ENCODE peak calls at places on chromosomes 1 and 21, in nine cellular contexts. A, V, R, F, P, U, T, I and L are unnamed samples.

GRCh38 chr21:29114765-29115164 is 15.7 kb upstream of the MAP3K7CL start:
- DNase-seq in A (no peak), I (no peak), P (no peak), R (no peak), U (peak; percentile 32), T (no peak), V (peak; percentile 63), F (no peak), L (no peak)

GRCh38 chr1:38584408-38585037 is 275.0 kb downstream of the RRAGC start:
- DNase-seq in P (no peak), T (no peak), F (no peak), I (no peak), U (no peak), V (no peak), R (no peak), A (no peak), L (no peak)

GRCh38 chr1:231359113-231359512 is 21.0 kb downstream of the SPRTN start:
- DNase-seq in A (no peak), P (no peak), V (no peak), U (no peak), R (peak; percentile 64), I (no peak), T (no peak), F (no peak), L (peak; percentile 60)

GRCh38 chr1:34753163-34753562 is 1.7 kb upstream of the GJB5 start:
- DNase-seq in P (no peak), A (no peak), F (no peak), R (no peak), T (no peak), I (no peak), V (no peak), U (no peak), L (no peak)

GRCh38 chr1:28564310-28564709 is 11.4 kb downstream of the TRNAU1AP start:
- DNase-seq in T (no peak), V (no peak), F (no peak), A (no peak), P (no peak), U (no peak), I (no peak), R (no peak), L (no peak)

GRCh38 chr1:15420853-15421465 is 11.3 kb downstream of the EFHD2 start:
- DNase-seq in R (no peak), I (no peak), U (no peak), V (no peak), T (no peak), P (no peak), A (no peak), F (no peak), L (no peak)

GRCh38 chr1:113901171-113901570 is 3.4 kb downstream of the AP4B1 start:
- DNase-seq in R (no peak), T (no peak), P (no peak), I (no peak), F (peak; percentile 45), U (no peak), A (no peak), V (no peak), L (no peak)

GRCh38 chr1:224387302-224387912 is 30.7 kb downstream of the CNIH4 start:
- DNase-seq in R (no peak), U (no peak), P (no peak), T (no peak), V (no peak), F (no peak), A (no peak), I (no peak), L (no peak)

GRCh38 chr1:27099904-27100796 is 54.8 kb downstream of the SLC9A1 start:
- DNase-seq in P (no peak), A (no peak), T (no peak), F (no peak), U (no peak), I (no peak), R (peak; percentile 73), V (no peak), L (no peak)

GRCh38 chr1:109923131-109923945 is 12.7 kb downstream of the CSF1 start:
- DNase-seq in U (no peak), V (peak; percentile 57), F (no peak), I (no peak), A (no peak), T (no peak), P (no peak), R (no peak), L (peak; percentile 58)

GRCh38 chr1:6104631-6105030 is 58.9 kb downstream of the KCNAB2 start:
- DNase-seq in I (no peak), U (no peak), A (no peak), R (no peak), F (no peak), V (no peak), T (no peak), P (no peak), L (no peak)

GRCh38 chr1:225897595-225898514 is 8.9 kb upstream of the LEFTY1 start:
- DNase-seq in V (no peak), A (no peak), U (no peak), F (peak; percentile 81), P (no peak), T (no peak), I (peak; percentile 41), R (no peak), L (no peak)

GRCh38 chr1:184051138-184051484 is 419 bp upstream of the TSEN15 start:
- DNase-seq in U (no peak), P (no peak), A (no peak), V (peak; percentile 18), T (no peak), F (no peak), I (no peak), R (no peak), L (no peak)

GRCh38 chr1:71522721-71523120 is 441.9 kb upstream of the ZRANB2 start:
- DNase-seq in I (no peak), A (no peak), R (no peak), P (no peak), V (no peak), U (no peak), T (no peak), F (no peak), L (no peak)

GRCh38 chr1:32205401-32206370 is at the start of gene IQCC:
- DNase-seq in F (peak; percentile 87), A (peak; percentile 85), P (peak; percentile 76), T (peak; percentile 39), V (peak; percentile 99), U (peak; percentile 82), I (peak; percentile 77), R (peak; percentile 78), L (peak; percentile 73)

GRCh38 chr1:43719063-43719462 is 11.7 kb downstream of the ST3GAL3 start:
- DNase-seq in A (no peak), T (no peak), I (no peak), R (no peak), V (no peak), U (no peak), P (no peak), F (no peak), L (no peak)

GRCh38 chr1:47647327-47647845 is 209.5 kb downstream of the FOXD2 start:
- DNase-seq in P (no peak), R (no peak), I (no peak), F (no peak), U (no peak), T (no peak), V (no peak), A (no peak), L (no peak)

GRCh38 chr1:219120625-219121544 is 52.8 kb upstream of the LYPLAL1 start:
- DNase-seq in P (no peak), R (peak; percentile 59), T (no peak), A (no peak), I (no peak), F (no peak), V (no peak), U (no peak), L (no peak)

GRCh38 chr1:224744521-224744920 is 128.4 kb downstream of the CNIH3 start:
- DNase-seq in U (no peak), I (no peak), V (no peak), T (no peak), R (no peak), F (no peak), A (no peak), P (no peak), L (no peak)

GRCh38 chr1:172670791-172671190 is 11.9 kb downstream of the FASLG start:
- DNase-seq in P (no peak), U (no peak), I (no peak), R (no peak), T (peak; percentile 19), A (no peak), F (peak; percentile 53), V (no peak), L (no peak)

GRCh38 chr1:10196991-10197390 is 13.4 kb upstream of the KIF1B start:
- DNase-seq in R (no peak), I (no peak), A (no peak), F (no peak), U (no peak), P (no peak), V (no peak), T (no peak), L (no peak)

GRCh38 chr1:54377040-54377691 is 29.0 kb downstream of the SSBP3 start:
- DNase-seq in F (peak; percentile 30), A (no peak), P (no peak), I (no peak), R (no peak), V (no peak), U (no peak), T (no peak), L (no peak)

GRCh38 chr1:63199666-63200065 is 122.7 kb upstream of the FOXD3 start:
- DNase-seq in I (no peak), P (no peak), F (no peak), R (no peak), A (no peak), T (no peak), U (no peak), V (no peak), L (no peak)

GRCh38 chr1:78104322-78104721 is 58.6 kb downstream of the GIPC2 start:
- DNase-seq in U (no peak), R (no peak), F (no peak), I (no peak), T (no peak), A (no peak), P (no peak), V (no peak), L (no peak)

GRCh38 chr1:90724926-90725325 is 7.8 kb upstream of the BARHL2 start:
- DNase-seq in R (no peak), P (no peak), V (no peak), T (no peak), F (no peak), U (no peak), I (no peak), A (no peak), L (no peak)

GRCh38 chr1:45824607-45825006 is 21.2 kb downstream of the MAST2 start:
- DNase-seq in I (no peak), P (no peak), V (no peak), R (no peak), T (no peak), A (no peak), U (no peak), F (no peak), L (no peak)

GRCh38 chr1:156140879-156141707 is 12.3 kb upstream of the SEMA4A start:
- DNase-seq in F (peak; percentile 26), R (peak; percentile 64), P (peak; percentile 28), V (peak; percentile 77), A (no peak), U (no peak), T (no peak), I (no peak), L (peak; percentile 71)

GRCh38 chr1:23079025-23079424 is 59.8 kb downstream of the KDM1A start:
- DNase-seq in U (no peak), V (no peak), R (no peak), I (no peak), T (no peak), A (no peak), F (no peak), P (no peak), L (no peak)

GRCh38 chr1:203271962-203272632 is 33.2 kb upstream of the BTG2 start:
- DNase-seq in P (no peak), T (no peak), A (no peak), U (no peak), I (no peak), F (no peak), R (no peak), V (no peak), L (no peak)

GRCh38 chr1:198024782-198025181 is 107.6 kb downstream of the LHX9 start:
- DNase-seq in P (no peak), F (no peak), V (no peak), A (no peak), R (no peak), U (peak; percentile 3), I (no peak), T (no peak), L (no peak)

GRCh38 chr1:84724128-84724860 is 34.0 kb upstream of the SSX2IP start:
- DNase-seq in T (no peak), V (peak; percentile 63), P (no peak), A (peak; percentile 59), F (peak; percentile 27), U (peak; percentile 6), R (no peak), I (peak; percentile 38), L (peak; percentile 69)